ENCODE peak calls at places on chromosomes 2 and 18, in seven cellular contexts. One of them, this sample, is unnamed.

GRCh38 chr2:67974564-67975430 is 88.0 kb downstream of the C1D start:
- DNase-seq in caudate nucleus: peak
- DNase-seq in left cardiac atrium: peak
- DNase-seq in T-helper 2 cell: no peak
- DNase-seq in KG1: no peak
- DNase-seq in hippocampal formation: peak
- DNase-seq in PC-9: no peak
- DNase-seq in this sample: no peak

GRCh38 chr18:63511285-63511684 is 30.9 kb upstream of the SERPINB12 start:
- DNase-seq in caudate nucleus: peak
- DNase-seq in left cardiac atrium: no peak
- DNase-seq in T-helper 2 cell: no peak
- DNase-seq in KG1: no peak
- DNase-seq in hippocampal formation: no peak
- DNase-seq in PC-9: peak
- DNase-seq in this sample: peak

GRCh38 chr2:145095641-145096435 is 575.9 kb upstream of the ZEB2 start:
- DNase-seq in caudate nucleus: no peak
- DNase-seq in left cardiac atrium: no peak
- DNase-seq in T-helper 2 cell: no peak
- DNase-seq in KG1: no peak
- DNase-seq in hippocampal formation: no peak
- DNase-seq in PC-9: no peak
- DNase-seq in this sample: no peak

GRCh38 chr18:48754993-48755473 is 195.7 kb downstream of the SMAD7 start:
- DNase-seq in caudate nucleus: no peak
- DNase-seq in left cardiac atrium: peak
- DNase-seq in T-helper 2 cell: no peak
- DNase-seq in KG1: no peak
- DNase-seq in hippocampal formation: no peak
- DNase-seq in PC-9: no peak
- DNase-seq in this sample: no peak

GRCh38 chr2:62137431-62137830 is 58.5 kb upstream of the B3GNT2 start:
- DNase-seq in caudate nucleus: no peak
- DNase-seq in left cardiac atrium: no peak
- DNase-seq in T-helper 2 cell: no peak
- DNase-seq in KG1: no peak
- DNase-seq in hippocampal formation: no peak
- DNase-seq in PC-9: no peak
- DNase-seq in this sample: no peak

GRCh38 chr2:241193276-241193675 is 4.8 kb downstream of the ANO7 start:
- DNase-seq in caudate nucleus: no peak
- DNase-seq in left cardiac atrium: no peak
- DNase-seq in T-helper 2 cell: no peak
- DNase-seq in KG1: no peak
- DNase-seq in hippocampal formation: no peak
- DNase-seq in PC-9: no peak
- DNase-seq in this sample: peak

GRCh38 chr2:73917696-73918207 is 8.9 kb upstream of the DGUOK start:
- DNase-seq in caudate nucleus: no peak
- DNase-seq in left cardiac atrium: no peak
- DNase-seq in T-helper 2 cell: no peak
- DNase-seq in KG1: no peak
- DNase-seq in hippocampal formation: no peak
- DNase-seq in PC-9: no peak
- DNase-seq in this sample: no peak

GRCh38 chr2:230643576-230644291 is 68.9 kb upstream of the CAB39 start:
- DNase-seq in caudate nucleus: no peak
- DNase-seq in left cardiac atrium: peak
- DNase-seq in T-helper 2 cell: peak
- DNase-seq in KG1: peak
- DNase-seq in hippocampal formation: peak
- DNase-seq in PC-9: no peak
- DNase-seq in this sample: no peak

GRCh38 chr2:231250146-231250545 is 51.7 kb downstream of the ARMC9 start:
- DNase-seq in caudate nucleus: no peak
- DNase-seq in left cardiac atrium: no peak
- DNase-seq in T-helper 2 cell: no peak
- DNase-seq in KG1: no peak
- DNase-seq in hippocampal formation: no peak
- DNase-seq in PC-9: no peak
- DNase-seq in this sample: no peak

GRCh38 chr2:30708491-30709290 is 98.6 kb downstream of the CAPN13 start:
- DNase-seq in caudate nucleus: no peak
- DNase-seq in left cardiac atrium: no peak
- DNase-seq in T-helper 2 cell: no peak
- DNase-seq in KG1: no peak
- DNase-seq in hippocampal formation: no peak
- DNase-seq in PC-9: no peak
- DNase-seq in this sample: no peak

GRCh38 chr2:36461039-36461681 is 105.6 kb downstream of the CRIM1 start:
- DNase-seq in caudate nucleus: no peak
- DNase-seq in left cardiac atrium: no peak
- DNase-seq in T-helper 2 cell: no peak
- DNase-seq in KG1: no peak
- DNase-seq in hippocampal formation: no peak
- DNase-seq in PC-9: no peak
- DNase-seq in this sample: no peak

GRCh38 chr2:74499940-74500577 is 656 bp upstream of the LBX2 start:
- DNase-seq in caudate nucleus: no peak
- DNase-seq in left cardiac atrium: no peak
- DNase-seq in T-helper 2 cell: no peak
- DNase-seq in KG1: no peak
- DNase-seq in hippocampal formation: no peak
- DNase-seq in PC-9: no peak
- DNase-seq in this sample: no peak

GRCh38 chr2:36650031-36650430 is 46.5 kb upstream of the VIT start:
- DNase-seq in caudate nucleus: no peak
- DNase-seq in left cardiac atrium: no peak
- DNase-seq in T-helper 2 cell: no peak
- DNase-seq in KG1: no peak
- DNase-seq in hippocampal formation: no peak
- DNase-seq in PC-9: peak
- DNase-seq in this sample: no peak

GRCh38 chr2:241802421-241802749 is 6.6 kb upstream of the NEU4 start:
- DNase-seq in caudate nucleus: no peak
- DNase-seq in left cardiac atrium: peak
- DNase-seq in T-helper 2 cell: no peak
- DNase-seq in KG1: no peak
- DNase-seq in hippocampal formation: no peak
- DNase-seq in PC-9: no peak
- DNase-seq in this sample: peak

GRCh38 chr2:217331577-217332139 is 471.8 kb upstream of the TNP1 start:
- DNase-seq in caudate nucleus: no peak
- DNase-seq in left cardiac atrium: no peak
- DNase-seq in T-helper 2 cell: no peak
- DNase-seq in KG1: no peak
- DNase-seq in hippocampal formation: no peak
- DNase-seq in PC-9: peak
- DNase-seq in this sample: no peak

GRCh38 chr2:191869781-191870180 is 22.9 kb upstream of the CAVIN2 start:
- DNase-seq in caudate nucleus: no peak
- DNase-seq in left cardiac atrium: no peak
- DNase-seq in T-helper 2 cell: no peak
- DNase-seq in KG1: no peak
- DNase-seq in hippocampal formation: no peak
- DNase-seq in PC-9: no peak
- DNase-seq in this sample: no peak

GRCh38 chr2:120935339-120936313 is 200.0 kb downstream of the GLI2 start:
- DNase-seq in caudate nucleus: no peak
- DNase-seq in left cardiac atrium: no peak
- DNase-seq in T-helper 2 cell: no peak
- DNase-seq in KG1: no peak
- DNase-seq in hippocampal formation: no peak
- DNase-seq in PC-9: no peak
- DNase-seq in this sample: no peak

GRCh38 chr2:16257001-16257724 is 316.8 kb downstream of the MYCN start:
- DNase-seq in caudate nucleus: no peak
- DNase-seq in left cardiac atrium: no peak
- DNase-seq in T-helper 2 cell: no peak
- DNase-seq in KG1: no peak
- DNase-seq in hippocampal formation: no peak
- DNase-seq in PC-9: no peak
- DNase-seq in this sample: no peak

GRCh38 chr18:9082763-9083510 is 19.6 kb upstream of the NDUFV2 start:
- DNase-seq in caudate nucleus: no peak
- DNase-seq in left cardiac atrium: no peak
- DNase-seq in T-helper 2 cell: peak
- DNase-seq in KG1: peak
- DNase-seq in hippocampal formation: no peak
- DNase-seq in PC-9: no peak
- DNase-seq in this sample: no peak

GRCh38 chr18:79479761-79480161 is 84.0 kb downstream of the NFATC1 start:
- DNase-seq in caudate nucleus: no peak
- DNase-seq in left cardiac atrium: no peak
- DNase-seq in T-helper 2 cell: no peak
- DNase-seq in KG1: no peak
- DNase-seq in hippocampal formation: no peak
- DNase-seq in PC-9: no peak
- DNase-seq in this sample: no peak

GRCh38 chr2:212157011-212157410 is 381.6 kb downstream of the ERBB4 start:
- DNase-seq in caudate nucleus: no peak
- DNase-seq in left cardiac atrium: no peak
- DNase-seq in T-helper 2 cell: no peak
- DNase-seq in KG1: no peak
- DNase-seq in hippocampal formation: no peak
- DNase-seq in PC-9: no peak
- DNase-seq in this sample: no peak

GRCh38 chr18:50398947-50399346 is 24.1 kb downstream of the SKA1 start:
- DNase-seq in caudate nucleus: no peak
- DNase-seq in left cardiac atrium: no peak
- DNase-seq in T-helper 2 cell: no peak
- DNase-seq in KG1: no peak
- DNase-seq in hippocampal formation: no peak
- DNase-seq in PC-9: no peak
- DNase-seq in this sample: no peak

This sample was measured in WERI-Rb-1.